ENCODE peak calls at places on chromosomes 6 and 20, in eight cellular contexts. W is AG08396; P is OCI-LY7; X is NCI-H2171 treated with DMSO at 0.1 percent for 48 hours; B is psoas muscle; Y is GM12865; Q is stimulated activated CD4-positive, alpha-beta T cell treated with anti-CD3 and anti-CD28 coated beads, Interleukin-1b, Interleukin-23, amount 100 ng/mL, for 48 hours; S is mesothelial cell of epicardium. O is an unnamed sample.

GRCh38 chr6:25280617-25280990 is 1.4 kb downstream of the CARMIL1 start:
- DNase-seq in W (peak), P (peak), X (no peak), B (no peak), Y (no peak), Q (no peak), S (no peak), O (no peak)

GRCh38 chr6:98877250-98877649 is 42.9 kb downstream of the POU3F2 start:
- DNase-seq in W (no peak), P (no peak), X (no peak), B (no peak), Y (no peak), Q (no peak), S (no peak), O (no peak)

GRCh38 chr6:139133272-139133671 is 1.6 kb upstream of the HECA start:
- DNase-seq in W (no peak), P (no peak), X (no peak), B (no peak), Y (peak), Q (no peak), S (no peak), O (no peak)

GRCh38 chr20:39645130-39645529 is 683.0 kb downstream of the DHX35 start:
- DNase-seq in W (no peak), P (no peak), X (no peak), B (no peak), Y (no peak), Q (no peak), S (no peak), O (no peak)

GRCh38 chr6:114733596-114733995 is 390.8 kb upstream of the HS3ST5 start:
- DNase-seq in W (no peak), P (no peak), X (no peak), B (no peak), Y (no peak), Q (no peak), S (no peak), O (no peak)

GRCh38 chr6:111828799-111829198 is 44.5 kb downstream of the FYN start:
- DNase-seq in W (no peak), P (no peak), X (no peak), B (no peak), Y (no peak), Q (no peak), S (no peak), O (no peak)

GRCh38 chr6:28218312-28219248 is 6.5 kb upstream of the ZSCAN9 start:
- DNase-seq in W (peak), P (no peak), X (peak), B (peak), Y (peak), Q (peak), S (peak), O (no peak)

GRCh38 chr20:16455296-16455695 is 118.0 kb downstream of the KIF16B start:
- DNase-seq in W (no peak), P (no peak), X (no peak), B (no peak), Y (no peak), Q (no peak), S (no peak), O (no peak)

GRCh38 chr20:10059006-10059405 is 24.2 kb downstream of the ANKEF1 start:
- DNase-seq in W (no peak), P (no peak), X (peak), B (no peak), Y (no peak), Q (no peak), S (no peak), O (no peak)

GRCh38 chr6:76633259-76633658 is 560.8 kb upstream of the IMPG1 start:
- DNase-seq in W (no peak), P (no peak), X (peak), B (no peak), Y (no peak), Q (no peak), S (no peak), O (no peak)

O was measured in activated naive CD4-positive, alpha-beta T cell treated with Interleukin-2 at 50 U/mL for 16 hours.